ENCODE peak calls at places on chromosomes 1 and 21, in seven cellular contexts. N is cardiac muscle cell, H is breast epithelium, L is transverse colon, X is tibial nerve, J is Peyer's patch, U is thoracic aorta. R is an unnamed sample.

GRCh38 chr1:206873603-206874188 is 8.3 kb downstream of the IL20 start:
- DNase-seq in N (no peak), H (no peak), L (no peak), X (no peak), J (no peak), U (no peak), R (no peak)

GRCh38 chr1:200739499-200740290 is 1.0 kb downstream of the CAMSAP2 start:
- DNase-seq in N (peak; percentile 77), H (peak; percentile 51), L (peak; percentile 76), X (peak; percentile 38), J (no peak), U (peak; percentile 72), R (no peak)

GRCh38 chr1:28577052-28577678 is 14.9 kb upstream of the RAB42 start:
- DNase-seq in N (no peak), H (no peak), L (no peak), X (no peak), J (no peak), U (no peak), R (no peak)

GRCh38 chr21:40512590-40512989 is 334.4 kb downstream of the DSCAM start:
- DNase-seq in N (no peak), H (no peak), L (no peak), X (no peak), J (no peak), U (no peak), R (no peak)

GRCh38 chr1:42739753-42740700 is at the start of gene CLDN19:
- DNase-seq in N (peak; percentile 72), H (no peak), L (no peak), X (no peak), J (no peak), U (no peak), R (no peak)

GRCh38 chr1:43156026-43156425 is 16.1 kb downstream of the EBNA1BP2 start:
- DNase-seq in N (no peak), H (no peak), L (no peak), X (no peak), J (no peak), U (no peak), R (no peak)

GRCh38 chr1:91021686-91022517 is at the start of gene ZNF644:
- DNase-seq in N (peak; percentile 93), H (peak; percentile 91), L (peak; percentile 91), X (peak; percentile 83), J (peak; percentile 91), U (peak; percentile 82), R (peak; percentile 91)

GRCh38 chr1:235892734-235893413 is 26.2 kb upstream of the LYST start:
- DNase-seq in N (no peak), H (no peak), L (no peak), X (no peak), J (no peak), U (no peak), R (no peak)

GRCh38 chr1:60367522-60367921 is 294.0 kb upstream of the C1orf87 start:
- DNase-seq in N (no peak), H (no peak), L (no peak), X (no peak), J (no peak), U (no peak), R (no peak)

GRCh38 chr1:236507022-236507700 is 16.6 kb upstream of the LGALS8 start:
- DNase-seq in N (no peak), H (no peak), L (no peak), X (no peak), J (no peak), U (no peak), R (no peak)

GRCh38 chr1:220563564-220563963 is 35.6 kb downstream of the MARK1 start:
- DNase-seq in N (no peak), H (no peak), L (no peak), X (no peak), J (no peak), U (no peak), R (no peak)

GRCh38 chr1:203442821-203443220 is 32.8 kb upstream of the PRELP start:
- DNase-seq in N (no peak), H (no peak), L (no peak), X (no peak), J (no peak), U (no peak), R (no peak)

GRCh38 chr1:46150085-46150484 is 17.7 kb upstream of the PIK3R3 start:
- DNase-seq in N (no peak), H (no peak), L (no peak), X (no peak), J (no peak), U (no peak), R (no peak)

GRCh38 chr1:100353073-100353801 is 931 bp downstream of the CDC14A start:
- DNase-seq in N (no peak), H (no peak), L (peak; percentile 55), X (no peak), J (peak; percentile 61), U (no peak), R (no peak)

GRCh38 chr1:70290248-70290647 is 64.3 kb downstream of the ANKRD13C start:
- DNase-seq in N (no peak), H (no peak), L (no peak), X (no peak), J (no peak), U (no peak), R (no peak)

GRCh38 chr1:55065649-55066048 is 26.3 kb downstream of the PCSK9 start:
- DNase-seq in N (no peak), H (no peak), L (no peak), X (no peak), J (no peak), U (no peak), R (no peak)

GRCh38 chr1:43705982-43706597 is 1.2 kb upstream of the ST3GAL3 start:
- DNase-seq in N (no peak), H (no peak), L (no peak), X (no peak), J (no peak), U (no peak), R (no peak)

GRCh38 chr1:3902546-3902945 is 2.5 kb upstream of the C1orf174 start:
- DNase-seq in N (no peak), H (no peak), L (no peak), X (no peak), J (no peak), U (no peak), R (no peak)

GRCh38 chr1:176989023-176989422 is 175.5 kb downstream of the ASTN1 start:
- DNase-seq in N (no peak), H (no peak), L (no peak), X (no peak), J (no peak), U (no peak), R (no peak)

GRCh38 chr1:187413770-187414169 is 585.0 kb downstream of the PLA2G4A start:
- DNase-seq in N (no peak), H (no peak), L (no peak), X (no peak), J (no peak), U (no peak), R (no peak)

GRCh38 chr1:56469640-56470371 is 109.6 kb downstream of the PLPP3 start:
- DNase-seq in N (no peak), H (no peak), L (no peak), X (no peak), J (no peak), U (no peak), R (no peak)

GRCh38 chr1:233656032-233656620 is 42.2 kb downstream of the KCNK1 start:
- DNase-seq in N (peak; percentile 29), H (no peak), L (no peak), X (no peak), J (no peak), U (no peak), R (no peak)

GRCh38 chr1:225467193-225468020 is 39.6 kb upstream of the LBR start:
- DNase-seq in N (no peak), H (no peak), L (peak; percentile 81), X (peak; percentile 50), J (peak; percentile 91), U (no peak), R (peak; percentile 14)

GRCh38 chr1:22472596-22472995 is 20.9 kb downstream of the ZBTB40 start:
- DNase-seq in N (no peak), H (no peak), L (no peak), X (no peak), J (no peak), U (no peak), R (no peak)
- H3K27ac ChIP-seq in N (no peak overlapping the region), H (no peak overlapping the region), L (no peak overlapping the region), X (no peak overlapping the region), J (no peak overlapping the region), U (peak overlapping the region; percentile 48), R (no peak overlapping the region)

GRCh38 chr1:10696977-10697376 is 99.5 kb downstream of the CASZ1 start:
- DNase-seq in N (no peak), H (no peak), L (no peak), X (no peak), J (no peak), U (no peak), R (no peak)
- H3K27ac ChIP-seq in N (no peak overlapping the region), H (peak overlapping the region; percentile 94), L (no peak overlapping the region), X (no peak overlapping the region), J (no peak overlapping the region), U (no peak overlapping the region), R (no peak overlapping the region)

GRCh38 chr1:33738976-33739375 is 124.9 kb upstream of the HMGB4 start:
- DNase-seq in N (no peak), H (no peak), L (no peak), X (no peak), J (no peak), U (no peak), R (no peak)

GRCh38 chr1:33741749-33742148 is 122.1 kb upstream of the HMGB4 start:
- DNase-seq in N (no peak), H (no peak), L (no peak), X (no peak), J (no peak), U (no peak), R (no peak)

GRCh38 chr1:33742663-33743062 is 121.2 kb upstream of the HMGB4 start:
- DNase-seq in N (no peak), H (no peak), L (no peak), X (no peak), J (no peak), U (no peak), R (no peak)

GRCh38 chr1:33738536-33738935 is 125.3 kb upstream of the HMGB4 start:
- DNase-seq in N (no peak), H (no peak), L (no peak), X (no peak), J (no peak), U (no peak), R (no peak)

GRCh38 chr1:33740040-33740745 is 123.7 kb upstream of the HMGB4 start:
- DNase-seq in N (no peak), H (no peak), L (no peak), X (no peak), J (no peak), U (no peak), R (no peak)
- H3K27ac ChIP-seq in N (no peak overlapping the region), H (no peak overlapping the region), L (no peak overlapping the region), X (no peak overlapping the region), J (no peak overlapping the region), U (no peak overlapping the region), R (no peak overlapping the region)

GRCh38 chr1:8350914-8351684 is 33.2 kb downstream of the SLC45A1 start:
- DNase-seq in N (no peak), H (no peak), L (no peak), X (no peak), J (no peak), U (no peak), R (no peak)
- H3K27ac ChIP-seq in N (peak overlapping the region; percentile 54), H (peak overlapping the region; percentile 38), L (no peak overlapping the region), X (no peak overlapping the region), J (no peak overlapping the region), U (no peak overlapping the region), R (peak overlapping the region; percentile 9)

GRCh38 chr1:209789245-209789644 is 4.9 kb upstream of the C1orf74 start:
- DNase-seq in N (no peak), H (no peak), L (no peak), X (no peak), J (no peak), U (no peak), R (no peak)
- H3K27ac ChIP-seq in N (no peak overlapping the region), H (peak overlapping the region; percentile 83), L (no peak overlapping the region), X (no peak overlapping the region), J (no peak overlapping the region), U (no peak overlapping the region), R (no peak overlapping the region)

R was measured in substantia nigra.